ENCODE peak calls at places on chromosome 6, in four cellular contexts. P is fibroblast of pulmonary artery, L is lung microvascular endothelial cell, J is neuronal stem cell. A is an unnamed sample.

GRCh38 chr6:27867051-27867940 is 44.9 kb downstream of the OR2B2 start:
- DNase-seq in P (peak; percentile 83), J (peak; percentile 60), L (peak; percentile 80), A (no peak)

GRCh38 chr6:10861086-10861485 is 20.8 kb downstream of the GCM2 start:
- DNase-seq in P (no peak), J (no peak), L (no peak), A (no peak)

GRCh38 chr6:125189494-125189893 is 35.9 kb downstream of the TPD52L1 start:
- DNase-seq in P (no peak), J (no peak), L (no peak), A (no peak)

GRCh38 chr6:45690846-45691245 is 313.1 kb upstream of the SUPT3H start:
- DNase-seq in P (no peak), L (no peak), J (no peak), A (no peak)

GRCh38 chr6:47970826-47971225 is 140.2 kb downstream of the PTCHD4 start:
- DNase-seq in P (no peak), J (no peak), L (no peak), A (no peak)

GRCh38 chr6:75349262-75349984 is 64.8 kb upstream of the TMEM30A start:
- DNase-seq in P (peak; percentile 72), J (peak; percentile 68), L (no peak), A (peak; percentile 33)

GRCh38 chr6:113591896-113592827 is 265.0 kb upstream of the MARCKS start:
- DNase-seq in P (peak; percentile 72), L (peak; percentile 72), J (no peak), A (peak; percentile 61)

GRCh38 chr6:41427642-41428401 is 92.4 kb downstream of the NCR2 start:
- DNase-seq in J (no peak), L (peak; percentile 39), P (no peak), A (no peak)

GRCh38 chr6:131443514-131443913 is 129.5 kb upstream of the ARG1 start:
- DNase-seq in L (no peak), J (no peak), P (no peak), A (no peak)

GRCh38 chr6:134822920-134823430 is 126.9 kb downstream of the ALDH8A1 start:
- DNase-seq in L (peak; percentile 93), P (peak; percentile 95), J (peak; percentile 81), A (peak; percentile 37)

GRCh38 chr6:111750753-111751684 is 122.2 kb downstream of the FYN start:
- DNase-seq in P (peak; percentile 97), J (no peak), L (peak; percentile 80), A (peak; percentile 87)

GRCh38 chr6:35216412-35216732 is 2.6 kb downstream of the SCUBE3 start:
- DNase-seq in P (no peak), J (no peak), L (no peak), A (no peak)

GRCh38 chr6:45728674-45729073 is 287.0 kb downstream of the CLIC5 start:
- DNase-seq in L (peak; percentile 3), P (peak; percentile 81), J (no peak), A (no peak)

GRCh38 chr6:166591026-166591425 is 4.5 kb upstream of the RAMACL start:
- DNase-seq in P (no peak), J (no peak), L (no peak), A (no peak)

A was measured in pulmonary artery endothelial cell.